ENCODE peak calls at places on chromosomes 5 and 9, in six cellular contexts. K is T1000; B is stimulated activated naive CD8-positive, alpha-beta T cell treated with anti-CD3 and anti-CD28 coated beads, Interleukin-15, Interleukin-2, amounts not matched to agents 100 U/mL and 50 U/mL, for 24 hours; W is Right ventricle myocardium superior; R is lung microvascular endothelial cell; G is mucosa of descending colon. A is an unnamed sample.
A peak's percentile ranks its signal among the peaks of the same experiment; 100 is the strongest.

GRCh38 chr9:129458155-129458661 is 162.7 kb downstream of the C9orf50 start:
- DNase-seq in K (no peak), B (peak; percentile 55), W (peak; percentile 65), R (no peak), G (peak; percentile 56), A (peak; percentile 43)

GRCh38 chr5:32254987-32255900 is 57.5 kb downstream of the MTMR12 start:
- DNase-seq in K (no peak), B (no peak), W (no peak), R (no peak), G (no peak), A (no peak)

GRCh38 chr5:55140908-55141665 is 18.9 kb upstream of the GPX8 start:
- DNase-seq in K (no peak), B (peak; percentile 16), W (no peak), R (peak; percentile 52), G (no peak), A (no peak)

GRCh38 chr5:73496984-73497457 is 1.2 kb upstream of the BTF3 start:
- DNase-seq in K (no peak), B (no peak), W (no peak), R (peak; percentile 30), G (no peak), A (no peak)

GRCh38 chr5:135386886-135387628 is 12.0 kb downstream of the MACROH2A1 start:
- DNase-seq in K (no peak), B (no peak), W (no peak), R (peak; percentile 13), G (peak; percentile 91), A (no peak)

GRCh38 chr5:36521219-36521618 is 85.2 kb upstream of the SLC1A3 start:
- DNase-seq in K (no peak), B (no peak), W (no peak), R (no peak), G (no peak), A (no peak)

GRCh38 chr9:90870646-90871326 is 69.2 kb downstream of the SYK start:
- DNase-seq in K (peak; percentile 16), B (peak; percentile 48), W (no peak), R (peak; percentile 64), G (peak; percentile 60), A (no peak)

GRCh38 chr5:125525356-125525755 is 778.9 kb upstream of the ZNF608 start:
- DNase-seq in K (no peak), B (no peak), W (no peak), R (no peak), G (no peak), A (no peak)

GRCh38 chr5:43251754-43252153 is 59.7 kb downstream of the NIM1K start:
- DNase-seq in K (no peak), B (no peak), W (no peak), R (no peak), G (no peak), A (no peak)

GRCh38 chr9:93895535-93895934 is 59.6 kb downstream of the BARX1 start:
- DNase-seq in K (no peak), B (no peak), W (peak; percentile 16), R (no peak), G (no peak), A (peak; percentile 52)

GRCh38 chr5:1068895-1069719 is 42.8 kb downstream of the SLC12A7 start:
- DNase-seq in K (no peak), B (no peak), W (no peak), R (no peak), G (no peak), A (no peak)

GRCh38 chr9:123391233-123391632 is 35.2 kb downstream of the CRB2 start:
- DNase-seq in K (no peak), B (no peak), W (no peak), R (no peak), G (no peak), A (no peak)

GRCh38 chr5:55851675-55851979 is 470 bp downstream of the IL31RA start:
- DNase-seq in K (no peak), B (no peak), W (no peak), R (no peak), G (no peak), A (no peak)

GRCh38 chr5:30343707-30344106 is 849.8 kb upstream of the CDH6 start:
- DNase-seq in K (no peak), B (no peak), W (no peak), R (no peak), G (no peak), A (no peak)

GRCh38 chr9:95425910-95426551 is 90.7 kb downstream of the PTCH1 start:
- DNase-seq in K (no peak), B (peak; percentile 28), W (no peak), R (peak; percentile 8), G (peak; percentile 47), A (peak; percentile 26)

GRCh38 chr5:151742870-151743294 is 15.5 kb downstream of the ATOX1 start:
- DNase-seq in K (no peak), B (no peak), W (no peak), R (peak; percentile 69), G (peak; percentile 41), A (no peak)

GRCh38 chr5:162607879-162608278 is 540.3 kb downstream of the GABRG2 start:
- DNase-seq in K (no peak), B (no peak), W (no peak), R (no peak), G (no peak), A (no peak)

GRCh38 chr5:91419571-91420537 is 36.7 kb upstream of the ARRDC3 start:
- DNase-seq in K (peak; percentile 11), B (peak; percentile 75), W (peak; percentile 44), R (peak; percentile 77), G (peak; percentile 79), A (peak; percentile 63)

GRCh38 chr5:94746731-94747124 is 128.3 kb downstream of the SLF1 start:
- DNase-seq in K (no peak), B (no peak), W (no peak), R (no peak), G (no peak), A (no peak)

GRCh38 chr9:86042226-86042625 is 57.1 kb downstream of the GOLM1 start:
- DNase-seq in K (no peak), B (no peak), W (no peak), R (no peak), G (no peak), A (no peak)

GRCh38 chr9:20112367-20112766 is 323.5 kb upstream of the SLC24A2 start:
- DNase-seq in K (no peak), B (no peak), W (no peak), R (no peak), G (no peak), A (no peak)

GRCh38 chr5:1253456-1254105 is 28.4 kb downstream of the SLC6A18 start:
- DNase-seq in K (no peak), B (no peak), W (no peak), R (no peak), G (no peak), A (peak; percentile 70)

GRCh38 chr5:59151162-59151889 is 568.5 kb downstream of the RAB3C start:
- DNase-seq in K (no peak), B (no peak), W (no peak), R (no peak), G (peak; percentile 24), A (no peak)

GRCh38 chr5:96729156-96729555 is 67.0 kb downstream of the CAST start:
- DNase-seq in K (no peak), B (no peak), W (no peak), R (peak; percentile 30), G (no peak), A (no peak)

GRCh38 chr5:113246371-113246870 is 188.4 kb downstream of the TSSK1B start:
- DNase-seq in K (no peak), B (no peak), W (no peak), R (no peak), G (no peak), A (no peak)

GRCh38 chr9:69743930-69744329 is 15.9 kb downstream of the PTAR1 start:
- DNase-seq in K (no peak), B (no peak), W (no peak), R (no peak), G (no peak), A (no peak)

GRCh38 chr9:93948456-93949072 is 6.6 kb downstream of the BARX1 start:
- DNase-seq in K (no peak), B (no peak), W (no peak), R (no peak), G (no peak), A (no peak)

GRCh38 chr5:41246376-41246775 is 33.0 kb upstream of the C6 start:
- DNase-seq in K (peak; percentile 67), B (no peak), W (no peak), R (no peak), G (no peak), A (no peak)

GRCh38 chr9:99059074-99059894 is 45.6 kb upstream of the TGFBR1 start:
- DNase-seq in K (no peak), B (peak; percentile 24), W (no peak), R (no peak), G (peak; percentile 30), A (no peak)

GRCh38 chr9:101235105-101235866 is 149.5 kb downstream of the BAAT start:
- DNase-seq in K (no peak), B (no peak), W (no peak), R (peak; percentile 55), G (no peak), A (no peak)

GRCh38 chr9:114616684-114617520 is 5.8 kb downstream of the TMEM268 start:
- DNase-seq in K (no peak), B (peak; percentile 35), W (peak; percentile 84), R (no peak), G (peak; percentile 75), A (no peak)

GRCh38 chr9:133089271-133089671 is 27.5 kb downstream of the CEL start:
- DNase-seq in K (no peak), B (no peak), W (no peak), R (no peak), G (no peak), A (peak; percentile 80)

GRCh38 chr9:16625106-16625505 is 245.4 kb downstream of the BNC2 start:
- DNase-seq in K (no peak), B (no peak), W (no peak), R (no peak), G (no peak), A (no peak)

A was measured in pancreas.